ENCODE peak calls at places on chromosomes 12 and 14, in nine cellular contexts. N is transverse colon, P is lung, W is left ventricle myocardium inferior, I is hepatocyte, D is endothelial cell of umbilical vein, Y is ovary, Z is esophagus muscularis mucosa, G is mammary epithelial cell. X is an unnamed sample. For H3K4me1, the result is how much of the 10 kb centered on the place peaks cover.

GRCh38 chr12:93848453-93849120 is 171.4 kb downstream of the CRADD start:
- DNase-seq in I (no peak), P (no peak), W (no peak), G (no peak), Z (no peak), N (peak), D (peak), Y (no peak), X (no peak)

GRCh38 chr14:95472819-95473251 is 43.6 kb downstream of the SYNE3 start:
- DNase-seq in I (no peak), G (no peak), D (no peak), Y (no peak), P (no peak), Z (no peak), N (no peak), W (no peak), X (no peak)

GRCh38 chr12:65823481-65824313 is 586 bp upstream of the HMGA2 start:
- DNase-seq in P (no peak), G (peak), Y (peak), Z (no peak), N (peak), I (peak), W (no peak), D (peak), X (no peak)

GRCh38 chr12:109296431-109296830 is 12.7 kb downstream of the FOXN4 start:
- DNase-seq in G (no peak), I (no peak), Z (no peak), Y (no peak), P (no peak), W (no peak), N (no peak), D (no peak), X (no peak)

GRCh38 chr12:60752589-60752988 is 1156.8 kb downstream of the SLC16A7 start:
- DNase-seq in D (no peak), P (no peak), G (no peak), N (no peak), Z (no peak), W (no peak), Y (no peak), I (no peak), X (no peak)

GRCh38 chr14:75041613-75042012 is 9.7 kb downstream of the MLH3 start:
- DNase-seq in I (peak), P (no peak), N (peak), D (peak), G (peak), Z (no peak), Y (no peak), W (no peak), X (no peak)

GRCh38 chr12:130299574-130299973 is 38.1 kb upstream of the PIWIL1 start:
- DNase-seq in I (no peak), Z (no peak), Y (no peak), N (no peak), P (no peak), W (no peak), D (no peak), G (no peak), X (no peak)

GRCh38 chr12:12442548-12443071 is 85.7 kb downstream of the BORCS5 start:
- DNase-seq in N (no peak), D (peak), W (no peak), I (peak), Z (no peak), P (no peak), Y (no peak), G (peak), X (no peak)

GRCh38 chr14:79573486-79573885 is 637.8 kb downstream of the DIO2 start:
- DNase-seq in P (no peak), Y (no peak), W (no peak), I (no peak), N (no peak), Z (no peak), G (no peak), D (no peak), X (no peak)

GRCh38 chr12:77995436-77996167 is 164.9 kb downstream of the NAV3 start:
- DNase-seq in P (no peak), W (no peak), I (no peak), Y (no peak), D (no peak), Z (no peak), N (no peak), G (peak), X (no peak)

GRCh38 chr14:104372390-104373054 is 207.0 kb upstream of the C14orf180 start:
- DNase-seq in N (no peak), G (no peak), P (no peak), Y (no peak), I (no peak), D (no peak), Z (no peak), W (no peak), X (no peak)

GRCh38 chr12:116318738-116319050 is 41.2 kb upstream of the MED13L start:
- DNase-seq in W (no peak), D (no peak), Z (no peak), I (peak), G (no peak), P (no peak), N (no peak), Y (no peak), X (no peak)

GRCh38 chr14:63712123-63712522 is 15.7 kb downstream of the SGPP1 start:
- DNase-seq in N (no peak), Y (no peak), W (no peak), P (no peak), G (no peak), D (no peak), Z (no peak), I (no peak), X (no peak)

GRCh38 chr12:91819132-91819447 is 326.6 kb downstream of the BTG1 start:
- DNase-seq in W (no peak), Z (no peak), P (no peak), D (no peak), N (no peak), G (no peak), I (peak), Y (no peak), X (no peak)

GRCh38 chr14:103530390-103530789 is 1.4 kb downstream of the TRMT61A start:
- DNase-seq in N (no peak), G (no peak), P (no peak), I (no peak), W (no peak), D (no peak), Z (no peak), Y (peak), X (no peak)

GRCh38 chr14:90552465-90553297 is 155.9 kb downstream of the CALM1 start:
- DNase-seq in D (no peak), Z (no peak), Y (no peak), G (no peak), P (no peak), W (no peak), I (no peak), N (no peak), X (no peak)

GRCh38 chr12:94205738-94206310 is 57.4 kb downstream of the PLXNC1 start:
- DNase-seq in N (no peak), G (no peak), W (no peak), Y (no peak), D (no peak), Z (no peak), I (no peak), P (no peak), X (no peak)

GRCh38 chr12:3085341-3086125 is 8.4 kb downstream of the TSPAN9 start:
- DNase-seq in N (no peak), W (no peak), D (no peak), I (no peak), G (no peak), Y (no peak), P (no peak), Z (no peak), X (no peak)

GRCh38 chr12:11686135-11686534 is 36.7 kb downstream of the ETV6 start:
- DNase-seq in Z (no peak), G (no peak), Y (no peak), D (no peak), I (no peak), W (no peak), P (no peak), N (no peak), X (no peak)

GRCh38 chr14:70397746-70398145 is 19.1 kb downstream of the SYNJ2BP start:
- DNase-seq in G (no peak), Y (no peak), W (no peak), N (no peak), I (no peak), P (no peak), D (no peak), Z (no peak), X (no peak)

GRCh38 chr14:24368562-24369252 is 723 bp downstream of the NFATC4 start:
- DNase-seq in N (peak), G (no peak), D (peak), Z (no peak), W (peak), P (no peak), Y (peak), I (peak), X (no peak)

GRCh38 chr12:128644664-128645296 is 179.0 kb downstream of the SLC15A4 start:
- DNase-seq in W (no peak), Y (no peak), I (peak), Z (no peak), G (no peak), D (no peak), N (peak), P (peak), X (no peak)

GRCh38 chr14:51610766-51611165 is 40.9 kb upstream of the FRMD6 start:
- DNase-seq in Z (no peak), P (no peak), N (no peak), G (no peak), Y (no peak), I (no peak), D (peak), W (no peak), X (no peak)
- H3K4me1 ChIP-seq in Z (under half), P (under half), N (under half), G (under half), Y (under half), I (under half), D (under half), W (under half), X (under half)

GRCh38 chr12:57941165-57941894 is at the start of gene ATP23:
- DNase-seq in I (peak), Z (peak), P (peak), D (peak), Y (peak), N (peak), G (peak), W (peak), X (peak)
- H3K4me1 ChIP-seq in I (under half), Z (under half), P (under half), D (under half), Y (under half), N (under half), G (under half), W (under half), X (under half)

GRCh38 chr12:42507589-42507988 is 82.0 kb downstream of the PRICKLE1 start:
- DNase-seq in D (no peak), Y (no peak), P (no peak), W (no peak), G (no peak), I (no peak), N (no peak), Z (no peak), X (no peak)
- H3K4me1 ChIP-seq in D (under half), Y (under half), P (under half), W (under half), G (under half), I (under half), N (under half), Z (under half), X (under half)

GRCh38 chr14:68807987-68808386 is 15.1 kb upstream of the ZFP36L1 start:
- DNase-seq in Z (no peak), Y (peak), G (no peak), N (no peak), P (no peak), W (no peak), D (no peak), I (peak), X (no peak)

GRCh38 chr14:68811161-68811560 is 18.3 kb upstream of the ZFP36L1 start:
- DNase-seq in G (no peak), Z (no peak), P (no peak), W (no peak), Y (no peak), N (no peak), D (no peak), I (no peak), X (no peak)

GRCh38 chr14:68808696-68809095 is 15.8 kb upstream of the ZFP36L1 start:
- DNase-seq in Y (no peak), D (no peak), P (no peak), N (no peak), Z (no peak), W (no peak), I (no peak), G (no peak), X (no peak)

GRCh38 chr14:68810173-68811153 is 17.6 kb upstream of the ZFP36L1 start:
- DNase-seq in G (no peak), Z (no peak), Y (no peak), W (no peak), N (no peak), I (no peak), P (peak), D (no peak), X (no peak)

GRCh38 chr14:68809524-68809923 is 16.7 kb upstream of the ZFP36L1 start:
- DNase-seq in Y (no peak), Z (peak), W (no peak), P (no peak), N (no peak), I (no peak), G (no peak), D (no peak), X (no peak)
- H3K4me1 ChIP-seq in Y (under half), Z (half or more), W (under half), P (under half), N (under half), I (under half), G (under half), D (under half), X (half or more)

GRCh38 chr12:53501615-53502181 is 615 bp downstream of the TARBP2 start:
- DNase-seq in D (no peak), W (no peak), Y (peak), Z (no peak), P (no peak), G (no peak), N (no peak), I (no peak), X (no peak)
- H3K4me1 ChIP-seq in D (under half), W (half or more), Y (under half), Z (half or more), P (under half), G (under half), N (under half), I (under half), X (half or more)

DNA sequence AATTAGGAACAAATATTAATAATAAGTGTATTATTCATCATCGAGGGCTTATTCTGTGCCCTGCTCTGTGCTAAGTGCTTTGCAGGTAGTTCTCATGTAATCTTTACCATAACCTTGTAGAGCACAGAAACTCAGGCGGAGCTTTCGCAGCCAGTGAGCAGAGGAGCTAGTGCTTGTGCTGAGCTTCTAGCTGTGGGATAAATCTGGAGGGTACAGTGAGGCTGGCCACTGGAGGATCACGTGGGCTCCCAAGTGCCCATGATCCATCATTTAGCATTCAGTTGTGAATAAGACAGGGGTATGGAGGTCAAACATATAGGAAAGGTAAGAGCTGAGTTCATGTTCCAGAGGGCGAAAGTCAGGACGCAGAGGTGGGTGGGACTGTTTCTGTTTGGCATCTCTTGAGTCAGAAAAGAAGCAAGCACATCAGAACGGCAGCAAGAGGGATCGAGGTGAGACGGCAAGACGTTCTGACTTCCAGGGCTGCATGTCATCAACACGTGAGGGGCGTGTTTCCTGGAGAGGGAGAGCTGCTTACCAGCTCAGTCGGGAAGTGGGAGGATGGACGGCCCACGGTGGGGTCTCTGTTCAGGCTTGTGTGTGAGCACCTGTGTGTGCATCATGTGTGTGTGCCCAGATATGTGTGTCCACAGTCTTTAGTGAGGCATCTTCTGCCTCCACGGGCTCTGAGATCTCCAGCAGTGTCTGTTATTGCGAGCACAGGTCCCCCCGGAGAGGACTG is 16.8 kb upstream of the KRT80 start:
- DNase-seq in G (no peak), Z (no peak), D (no peak), I (no peak), P (no peak), Y (no peak), W (no peak), N (no peak), X (no peak)
- H3K4me1 ChIP-seq in G (half or more), Z (under half), D (under half), I (under half), P (under half), Y (under half), W (under half), N (under half), X (under half)

GRCh38 chr14:22509751-22510300 is 79.2 kb downstream of the DAD1 start:
- DNase-seq in G (no peak), Y (no peak), Z (no peak), D (no peak), N (no peak), I (no peak), P (no peak), W (no peak), X (no peak)

GRCh38 chr14:22513066-22513812 is 75.8 kb downstream of the DAD1 start:
- DNase-seq in Z (no peak), G (no peak), N (no peak), Y (no peak), D (peak), P (no peak), I (no peak), W (no peak), X (no peak)

GRCh38 chr14:22509036-22509709 is 79.9 kb downstream of the DAD1 start:
- DNase-seq in Y (no peak), D (no peak), Z (no peak), G (no peak), P (no peak), I (no peak), W (no peak), N (no peak), X (no peak)

GRCh38 chr14:22510527-22511110 is 78.4 kb downstream of the DAD1 start:
- DNase-seq in D (peak), I (no peak), G (no peak), W (no peak), P (no peak), Z (no peak), N (no peak), Y (no peak), X (no peak)

GRCh38 chr14:22512106-22512814 is 76.8 kb downstream of the DAD1 start:
- DNase-seq in I (no peak), Z (no peak), G (no peak), D (peak), N (no peak), P (no peak), Y (no peak), W (no peak), X (no peak)
- H3K4me1 ChIP-seq in I (under half), Z (under half), G (under half), D (under half), N (under half), P (under half), Y (under half), W (half or more), X (half or more)

DNA sequence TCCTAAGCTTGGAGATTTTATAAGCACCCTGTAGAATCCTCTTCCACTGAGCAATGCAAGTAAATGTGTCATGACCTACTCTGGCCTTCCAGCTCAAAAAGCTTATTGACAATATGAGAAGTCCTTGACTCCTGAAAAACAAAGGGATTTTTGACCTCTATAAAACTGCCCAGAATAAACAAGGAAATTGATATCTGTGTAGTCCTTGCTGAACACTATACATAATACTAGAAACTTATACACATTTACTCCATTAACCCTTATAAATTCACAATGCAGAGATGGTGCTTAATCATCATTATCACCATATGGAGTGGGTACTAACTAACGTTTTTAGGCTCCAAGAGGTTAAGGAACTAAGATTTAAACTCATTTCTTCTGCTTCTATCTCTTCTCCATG is 197.4 kb upstream of the KRR1 start:
- DNase-seq in Z (no peak), I (no peak), D (no peak), G (no peak), P (no peak), N (no peak), Y (no peak), W (no peak), X (no peak)
- H3K4me1 ChIP-seq in Z (under half), I (under half), D (under half), G (under half), P (under half), N (under half), Y (under half), W (half or more), X (under half)

X was measured in vagina.